ENCODE peak calls at places on chromosomes 7 and 10, in nine cellular contexts. One of them, this sample, is unnamed.

GRCh38 chr10:132555648-132556575 is 18.3 kb downstream of the INPP5A start:
- DNase-seq in adrenal gland: no peak
- DNase-seq in HepG2: no peak
- DNase-seq in upper lobe of left lung: peak
- DNase-seq in uterus: no peak
- DNase-seq in A549: no peak
- DNase-seq in ovary: peak
- DNase-seq in lower leg skin: no peak
- DNase-seq in heart left ventricle: peak
- DNase-seq in this sample: peak

GRCh38 chr7:105654994-105655900 is 74.0 kb upstream of the EFCAB10 start:
- DNase-seq in lower leg skin: no peak
- DNase-seq in heart left ventricle: peak
- DNase-seq in A549: no peak
- DNase-seq in HepG2: no peak
- DNase-seq in upper lobe of left lung: no peak
- DNase-seq in adrenal gland: no peak
- DNase-seq in ovary: peak
- DNase-seq in uterus: peak
- DNase-seq in this sample: peak

GRCh38 chr7:12322287-12322902 is 81.3 kb downstream of the VWDE start:
- DNase-seq in ovary: no peak
- DNase-seq in HepG2: peak
- DNase-seq in heart left ventricle: no peak
- DNase-seq in uterus: no peak
- DNase-seq in adrenal gland: peak
- DNase-seq in upper lobe of left lung: no peak
- DNase-seq in lower leg skin: no peak
- DNase-seq in A549: peak
- DNase-seq in this sample: no peak

GRCh38 chr7:114426380-114426779 is 11.8 kb downstream of the FOXP2 start:
- DNase-seq in ovary: no peak
- DNase-seq in HepG2: no peak
- DNase-seq in uterus: no peak
- DNase-seq in adrenal gland: no peak
- DNase-seq in lower leg skin: no peak
- DNase-seq in upper lobe of left lung: no peak
- DNase-seq in A549: no peak
- DNase-seq in heart left ventricle: no peak
- DNase-seq in this sample: no peak

GRCh38 chr7:43363429-43363894 is 219.4 kb upstream of the STK17A start:
- DNase-seq in uterus: no peak
- DNase-seq in upper lobe of left lung: no peak
- DNase-seq in A549: no peak
- DNase-seq in heart left ventricle: no peak
- DNase-seq in ovary: no peak
- DNase-seq in lower leg skin: no peak
- DNase-seq in HepG2: no peak
- DNase-seq in adrenal gland: no peak
- DNase-seq in this sample: no peak

GRCh38 chr7:91719008-91719407 is 161.5 kb downstream of the MTERF1 start:
- DNase-seq in HepG2: no peak
- DNase-seq in uterus: no peak
- DNase-seq in adrenal gland: no peak
- DNase-seq in upper lobe of left lung: no peak
- DNase-seq in A549: no peak
- DNase-seq in lower leg skin: no peak
- DNase-seq in ovary: no peak
- DNase-seq in heart left ventricle: no peak
- DNase-seq in this sample: no peak

GRCh38 chr7:16915405-16915804 is 33.6 kb upstream of the AGR3 start:
- DNase-seq in adrenal gland: no peak
- DNase-seq in uterus: no peak
- DNase-seq in lower leg skin: peak
- DNase-seq in A549: no peak
- DNase-seq in ovary: no peak
- DNase-seq in heart left ventricle: no peak
- DNase-seq in upper lobe of left lung: no peak
- DNase-seq in HepG2: no peak
- DNase-seq in this sample: no peak

GRCh38 chr7:3112499-3113134 is 69.0 kb upstream of the CARD11 start:
- DNase-seq in upper lobe of left lung: no peak
- DNase-seq in A549: no peak
- DNase-seq in ovary: no peak
- DNase-seq in uterus: no peak
- DNase-seq in HepG2: no peak
- DNase-seq in adrenal gland: no peak
- DNase-seq in lower leg skin: no peak
- DNase-seq in heart left ventricle: no peak
- DNase-seq in this sample: no peak

GRCh38 chr10:8044908-8045727 is 9.4 kb upstream of the GATA3 start:
- DNase-seq in HepG2: no peak
- DNase-seq in lower leg skin: no peak
- DNase-seq in adrenal gland: no peak
- DNase-seq in ovary: no peak
- DNase-seq in A549: no peak
- DNase-seq in heart left ventricle: no peak
- DNase-seq in upper lobe of left lung: peak
- DNase-seq in uterus: no peak
- DNase-seq in this sample: peak

GRCh38 chr7:18457832-18458231 is 37.7 kb upstream of the HDAC9 start:
- DNase-seq in adrenal gland: peak
- DNase-seq in upper lobe of left lung: no peak
- DNase-seq in HepG2: no peak
- DNase-seq in uterus: no peak
- DNase-seq in lower leg skin: no peak
- DNase-seq in heart left ventricle: no peak
- DNase-seq in A549: no peak
- DNase-seq in ovary: no peak
- DNase-seq in this sample: no peak

GRCh38 chr10:113138937-113139585 is 189.0 kb downstream of the TCF7L2 start:
- DNase-seq in ovary: no peak
- DNase-seq in upper lobe of left lung: no peak
- DNase-seq in HepG2: no peak
- DNase-seq in adrenal gland: no peak
- DNase-seq in A549: no peak
- DNase-seq in uterus: no peak
- DNase-seq in lower leg skin: no peak
- DNase-seq in heart left ventricle: no peak
- DNase-seq in this sample: no peak

GRCh38 chr10:123666318-123667291 is at the start of gene GPR26:
- DNase-seq in upper lobe of left lung: peak
- DNase-seq in A549: no peak
- DNase-seq in lower leg skin: no peak
- DNase-seq in ovary: no peak
- DNase-seq in HepG2: no peak
- DNase-seq in heart left ventricle: no peak
- DNase-seq in adrenal gland: no peak
- DNase-seq in uterus: no peak
- DNase-seq in this sample: no peak

GRCh38 chr10:98610301-98610700 is 163.6 kb upstream of the HPS1 start:
- DNase-seq in upper lobe of left lung: no peak
- DNase-seq in A549: no peak
- DNase-seq in heart left ventricle: no peak
- DNase-seq in uterus: no peak
- DNase-seq in adrenal gland: no peak
- DNase-seq in HepG2: no peak
- DNase-seq in lower leg skin: no peak
- DNase-seq in ovary: no peak
- DNase-seq in this sample: no peak

GRCh38 chr7:45962861-45963260 is 41.8 kb upstream of the IGFBP3 start:
- DNase-seq in upper lobe of left lung: no peak
- DNase-seq in ovary: no peak
- DNase-seq in uterus: no peak
- DNase-seq in A549: no peak
- DNase-seq in HepG2: no peak
- DNase-seq in heart left ventricle: no peak
- DNase-seq in lower leg skin: no peak
- DNase-seq in adrenal gland: no peak
- DNase-seq in this sample: no peak

GRCh38 chr10:35916791-35917190 is 274.7 kb upstream of the FZD8 start:
- DNase-seq in HepG2: no peak
- DNase-seq in A549: peak
- DNase-seq in ovary: no peak
- DNase-seq in upper lobe of left lung: no peak
- DNase-seq in lower leg skin: no peak
- DNase-seq in adrenal gland: no peak
- DNase-seq in heart left ventricle: no peak
- DNase-seq in uterus: no peak
- DNase-seq in this sample: no peak

GRCh38 chr10:74753295-74754211 is 72.8 kb upstream of the KAT6B start:
- DNase-seq in A549: no peak
- DNase-seq in heart left ventricle: no peak
- DNase-seq in upper lobe of left lung: peak
- DNase-seq in ovary: peak
- DNase-seq in adrenal gland: peak
- DNase-seq in uterus: peak
- DNase-seq in HepG2: no peak
- DNase-seq in lower leg skin: no peak
- DNase-seq in this sample: peak

GRCh38 chr10:98920362-98920761 is 315.3 kb downstream of the HPSE2 start:
- DNase-seq in adrenal gland: no peak
- DNase-seq in lower leg skin: no peak
- DNase-seq in A549: no peak
- DNase-seq in uterus: no peak
- DNase-seq in HepG2: no peak
- DNase-seq in ovary: no peak
- DNase-seq in heart left ventricle: no peak
- DNase-seq in upper lobe of left lung: no peak
- DNase-seq in this sample: no peak

GRCh38 chr10:124916098-124916584 is 25.8 kb upstream of the ZRANB1 start:
- DNase-seq in adrenal gland: no peak
- DNase-seq in upper lobe of left lung: no peak
- DNase-seq in heart left ventricle: no peak
- DNase-seq in HepG2: no peak
- DNase-seq in A549: peak
- DNase-seq in ovary: no peak
- DNase-seq in lower leg skin: no peak
- DNase-seq in uterus: no peak
- DNase-seq in this sample: no peak

GRCh38 chr10:124918906-124919305 is 23.0 kb upstream of the ZRANB1 start:
- DNase-seq in uterus: no peak
- DNase-seq in adrenal gland: no peak
- DNase-seq in HepG2: no peak
- DNase-seq in upper lobe of left lung: no peak
- DNase-seq in A549: no peak
- DNase-seq in heart left ventricle: no peak
- DNase-seq in ovary: no peak
- DNase-seq in lower leg skin: no peak
- DNase-seq in this sample: no peak

GRCh38 chr10:124917939-124918830 is 23.7 kb upstream of the ZRANB1 start:
- DNase-seq in ovary: peak
- DNase-seq in uterus: no peak
- DNase-seq in heart left ventricle: no peak
- DNase-seq in upper lobe of left lung: no peak
- DNase-seq in HepG2: no peak
- DNase-seq in lower leg skin: peak
- DNase-seq in adrenal gland: no peak
- DNase-seq in A549: no peak
- DNase-seq in this sample: no peak

GRCh38 chr10:124917168-124917938 is 24.6 kb upstream of the ZRANB1 start:
- DNase-seq in lower leg skin: peak
- DNase-seq in heart left ventricle: peak
- DNase-seq in A549: peak
- DNase-seq in upper lobe of left lung: no peak
- DNase-seq in ovary: peak
- DNase-seq in uterus: peak
- DNase-seq in HepG2: peak
- DNase-seq in adrenal gland: peak
- DNase-seq in this sample: peak

DNA sequence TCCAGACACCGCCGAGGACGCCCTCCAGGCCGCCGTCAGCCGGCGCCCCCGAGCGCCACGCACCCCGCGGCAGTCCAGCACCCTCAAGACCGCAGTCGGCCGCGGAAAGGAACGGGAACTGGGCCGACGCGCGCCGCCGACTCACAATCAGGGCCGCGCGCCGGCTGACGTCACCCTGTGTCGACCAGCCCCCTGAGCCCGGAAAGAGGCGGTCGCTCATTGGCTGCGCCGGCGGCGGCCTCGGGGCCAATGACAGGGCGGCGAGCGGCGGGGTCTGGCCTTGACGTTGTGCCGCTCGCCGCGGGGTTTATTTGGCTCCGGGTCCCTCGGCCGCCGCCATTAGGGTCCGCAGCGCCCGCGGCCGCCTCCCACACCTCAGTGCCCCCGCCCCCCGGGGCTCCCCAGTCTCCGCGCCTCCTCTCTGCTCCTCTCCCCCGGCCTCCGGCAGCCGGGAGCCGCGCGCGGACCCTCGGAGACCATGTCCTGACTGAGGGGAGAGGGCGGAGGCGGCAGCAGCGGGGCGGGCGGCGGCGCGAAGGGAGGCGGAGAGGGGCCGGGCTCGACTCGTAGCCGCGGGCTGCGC is 25.2 kb upstream of the ZRANB1 start:
- DNase-seq in heart left ventricle: peak
- DNase-seq in adrenal gland: peak
- DNase-seq in uterus: peak
- DNase-seq in upper lobe of left lung: peak
- DNase-seq in A549: peak
- DNase-seq in ovary: peak
- DNase-seq in lower leg skin: peak
- DNase-seq in HepG2: peak
- DNase-seq in this sample: peak
- TF ChIP-seq POLR2A in heart left ventricle: peak
- TF ChIP-seq POLR2A in adrenal gland: peak
- TF ChIP-seq POLR2A in uterus: peak
- TF ChIP-seq POLR2A in upper lobe of left lung: peak
- TF ChIP-seq POLR2A in A549: peak
- TF ChIP-seq POLR2A in ovary: peak
- TF ChIP-seq POLR2A in lower leg skin: peak
- TF ChIP-seq POLR2A in HepG2: peak
- TF ChIP-seq POLR2A in this sample: peak

GRCh38 chr10:72315611-72316385 is 38.9 kb downstream of the DNAJB12 start:
- DNase-seq in HepG2: no peak
- DNase-seq in lower leg skin: no peak
- DNase-seq in heart left ventricle: peak
- DNase-seq in upper lobe of left lung: no peak
- DNase-seq in ovary: peak
- DNase-seq in A549: peak
- DNase-seq in uterus: peak
- DNase-seq in adrenal gland: peak
- DNase-seq in this sample: peak
- TF ChIP-seq POLR2A in HepG2: no peak
- TF ChIP-seq POLR2A in lower leg skin: no peak
- TF ChIP-seq POLR2A in heart left ventricle: no peak
- TF ChIP-seq POLR2A in upper lobe of left lung: peak
- TF ChIP-seq POLR2A in ovary: no peak
- TF ChIP-seq POLR2A in A549: no peak
- TF ChIP-seq POLR2A in uterus: no peak
- TF ChIP-seq POLR2A in adrenal gland: no peak
- TF ChIP-seq POLR2A in this sample: no peak

GRCh38 chr7:151088856-151089699 is 2.8 kb downstream of the AGAP3 start:
- DNase-seq in lower leg skin: peak
- DNase-seq in heart left ventricle: peak
- DNase-seq in ovary: peak
- DNase-seq in HepG2: peak
- DNase-seq in uterus: peak
- DNase-seq in A549: no peak
- DNase-seq in adrenal gland: peak
- DNase-seq in upper lobe of left lung: peak
- DNase-seq in this sample: peak
- TF ChIP-seq POLR2A in lower leg skin: no peak
- TF ChIP-seq POLR2A in heart left ventricle: no peak
- TF ChIP-seq POLR2A in ovary: no peak
- TF ChIP-seq POLR2A in HepG2: no peak
- TF ChIP-seq POLR2A in uterus: peak
- TF ChIP-seq POLR2A in A549: no peak
- TF ChIP-seq POLR2A in adrenal gland: peak
- TF ChIP-seq POLR2A in upper lobe of left lung: peak
- TF ChIP-seq POLR2A in this sample: no peak

GRCh38 chr7:32957326-32958045 is at the start of gene FKBP9:
- DNase-seq in uterus: peak
- DNase-seq in lower leg skin: peak
- DNase-seq in HepG2: peak
- DNase-seq in upper lobe of left lung: peak
- DNase-seq in adrenal gland: peak
- DNase-seq in heart left ventricle: peak
- DNase-seq in ovary: peak
- DNase-seq in A549: peak
- DNase-seq in this sample: peak
- TF ChIP-seq POLR2A in uterus: peak
- TF ChIP-seq POLR2A in lower leg skin: peak
- TF ChIP-seq POLR2A in HepG2: peak
- TF ChIP-seq POLR2A in upper lobe of left lung: peak
- TF ChIP-seq POLR2A in adrenal gland: peak
- TF ChIP-seq POLR2A in heart left ventricle: no peak
- TF ChIP-seq POLR2A in ovary: no peak
- TF ChIP-seq POLR2A in A549: peak
- TF ChIP-seq POLR2A in this sample: no peak